ENCODE peak calls at places on chromosomes 5 and 9, in ten cellular contexts. K is GM23248, A is OCI-LY7, G is HCT116, D is Karpas-422, Z is MM.1S, F is PC-3, S is PC-9, P is SK-N-SH, V is GM23338. L is an unnamed sample. For H3K9me2, the result is how much of the 10 kb centered on the place peaks cover.

GRCh38 chr5:172846249-172846648 is 12.2 kb downstream of the ERGIC1 start:
- DNase-seq in V (no peak), S (no peak), F (no peak), P (no peak), G (no peak), Z (no peak), D (no peak), K (no peak), A (no peak), L (no peak)

GRCh38 chr5:139655727-139656271 is 7.7 kb downstream of the CXXC5 start:
- DNase-seq in D (no peak), S (peak), V (peak), G (no peak), K (peak), Z (no peak), F (no peak), P (peak), A (no peak), L (peak)

GRCh38 chr9:78214492-78214891 is 21.4 kb upstream of the CEP78 start:
- DNase-seq in Z (no peak), P (no peak), A (no peak), F (no peak), G (no peak), S (no peak), K (no peak), D (no peak), V (no peak), L (no peak)

GRCh38 chr5:60333103-60333502 is 366.9 kb downstream of the DEPDC1B start:
- DNase-seq in D (no peak), G (no peak), S (no peak), P (no peak), Z (no peak), F (peak), A (no peak), K (peak), V (no peak), L (no peak)

GRCh38 chr9:35832814-35833213 is 3.8 kb downstream of the TMEM8B start:
- DNase-seq in S (no peak), G (no peak), A (no peak), Z (no peak), K (no peak), F (peak), D (no peak), V (no peak), P (no peak), L (no peak)

GRCh38 chr9:93291536-93292287 is 107.8 kb downstream of the WNK2 start:
- DNase-seq in V (no peak), S (no peak), A (no peak), K (no peak), F (no peak), P (no peak), D (no peak), G (no peak), Z (no peak), L (no peak)

GRCh38 chr5:126100767-126101166 is 322.4 kb upstream of the GRAMD2B start:
- DNase-seq in Z (no peak), V (peak), S (no peak), A (no peak), P (no peak), G (peak), F (no peak), D (no peak), K (peak), L (no peak)

GRCh38 chr5:28779161-28779754 is 1740.9 kb upstream of the CDH9 start:
- DNase-seq in D (peak), Z (no peak), K (no peak), G (no peak), A (no peak), V (peak), P (no peak), S (no peak), F (peak), L (peak)

GRCh38 chr9:130631331-130632080 is 32.9 kb upstream of the PRDM12 start:
- DNase-seq in A (no peak), P (no peak), D (no peak), S (no peak), Z (no peak), K (no peak), V (no peak), F (no peak), G (no peak), L (no peak)

GRCh38 chr5:159290741-159291140 is 27.7 kb downstream of the UBLCP1 start:
- DNase-seq in D (no peak), V (no peak), S (peak), K (no peak), A (no peak), P (no peak), G (no peak), F (peak), Z (no peak), L (no peak)

GRCh38 chr5:167245871-167246270 is 1045.6 kb upstream of the WWC1 start:
- DNase-seq in D (no peak), S (no peak), Z (no peak), K (peak), P (no peak), G (no peak), F (no peak), V (peak), A (no peak), L (no peak)

GRCh38 chr5:83474170-83474796 is 2.7 kb downstream of the VCAN start:
- DNase-seq in A (no peak), D (peak), Z (peak), V (peak), K (peak), P (peak), S (peak), F (peak), G (peak), L (peak)

GRCh38 chr5:138352722-138353549 is 451 bp downstream of the KDM3B start:
- DNase-seq in G (no peak), Z (peak), S (peak), P (peak), K (peak), F (peak), A (peak), D (peak), V (peak), L (peak)

GRCh38 chr5:79256563-79256962 is 20.6 kb downstream of the JMY start:
- DNase-seq in P (no peak), Z (no peak), D (no peak), S (no peak), V (peak), A (peak), G (no peak), F (peak), K (no peak), L (no peak)

GRCh38 chr5:163094492-163095180 is 342.8 kb upstream of the CCNG1 start:
- DNase-seq in V (no peak), K (no peak), F (no peak), P (no peak), S (no peak), D (no peak), Z (peak), G (no peak), A (peak), L (no peak)

GRCh38 chr9:136693490-136694162 is 6.4 kb upstream of the AGPAT2 start:
- DNase-seq in D (no peak), K (peak), Z (no peak), F (peak), P (no peak), V (no peak), G (peak), S (peak), A (no peak), L (peak)

GRCh38 chr9:29285818-29286217 is 1712.5 kb upstream of the C9orf72 start:
- DNase-seq in Z (no peak), K (no peak), P (no peak), G (no peak), A (no peak), D (no peak), F (peak), V (peak), S (no peak), L (no peak)

GRCh38 chr5:176894298-176894697 is 4.8 kb downstream of the HK3 start:
- DNase-seq in S (no peak), K (no peak), G (no peak), P (no peak), V (no peak), A (no peak), F (no peak), D (no peak), Z (no peak), L (no peak)

GRCh38 chr5:21823076-21823574 is 1030.0 kb downstream of the CDH12 start:
- DNase-seq in F (peak), G (no peak), V (no peak), D (no peak), A (no peak), P (no peak), S (no peak), K (no peak), Z (no peak), L (no peak)

DNA sequence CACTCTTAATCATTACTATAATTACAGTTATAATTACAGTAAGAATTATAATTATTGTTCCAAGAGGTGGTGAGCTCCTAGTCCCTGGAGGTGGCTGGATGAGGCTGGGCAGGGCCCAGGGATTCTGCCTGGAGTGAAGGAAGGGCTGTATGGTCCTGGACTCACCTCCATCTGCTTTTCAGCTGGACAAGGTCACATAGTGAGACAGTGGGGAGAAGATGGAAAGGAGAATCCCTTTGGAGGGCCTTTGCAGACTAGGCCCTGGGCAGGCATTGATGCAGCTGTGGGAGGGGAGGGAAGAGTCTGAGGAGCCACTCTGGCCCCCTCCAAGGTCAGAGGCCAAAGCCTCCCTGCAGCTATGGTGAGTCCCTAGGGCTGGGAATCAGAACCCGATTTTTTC is 125.4 kb downstream of the RGS3 start:
- DNase-seq in S (no peak), F (no peak), V (no peak), P (no peak), Z (no peak), K (no peak), D (no peak), G (no peak), A (no peak), L (no peak)
- H3K4me3 ChIP-seq in S (no peak), F (no peak), V (no peak), P (no peak), Z (no peak), K (no peak), D (no peak), G (no peak), A (no peak), L (no peak)

DNA sequence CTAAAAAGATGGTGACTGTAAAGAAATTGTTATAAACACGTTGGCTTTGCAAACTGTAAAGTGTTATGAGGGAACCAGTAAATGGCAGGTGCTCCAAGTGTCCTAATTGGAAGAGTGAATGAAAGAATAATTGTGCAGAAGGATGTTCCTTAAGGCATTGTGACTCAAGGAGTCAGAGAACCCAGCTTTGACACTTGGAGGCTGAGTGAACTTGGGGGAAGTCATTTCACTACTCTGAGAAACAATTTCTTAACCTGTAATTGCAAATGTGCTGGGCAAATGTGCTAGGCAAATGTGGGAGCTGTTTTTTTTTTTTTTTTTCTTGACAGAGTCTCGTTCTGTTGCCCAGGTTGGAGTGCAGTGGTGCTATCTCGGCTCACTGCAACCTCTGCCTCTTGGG is 84.0 kb upstream of the TNFSF8 start:
- DNase-seq in G (no peak), K (no peak), P (no peak), V (no peak), A (no peak), D (no peak), Z (no peak), F (no peak), S (no peak), L (no peak)
- H3K9me2 ChIP-seq in G (under half), K (under half), P (under half), V (under half), A (under half), D (under half), Z (under half), F (under half), S (under half), L (under half)

DNA sequence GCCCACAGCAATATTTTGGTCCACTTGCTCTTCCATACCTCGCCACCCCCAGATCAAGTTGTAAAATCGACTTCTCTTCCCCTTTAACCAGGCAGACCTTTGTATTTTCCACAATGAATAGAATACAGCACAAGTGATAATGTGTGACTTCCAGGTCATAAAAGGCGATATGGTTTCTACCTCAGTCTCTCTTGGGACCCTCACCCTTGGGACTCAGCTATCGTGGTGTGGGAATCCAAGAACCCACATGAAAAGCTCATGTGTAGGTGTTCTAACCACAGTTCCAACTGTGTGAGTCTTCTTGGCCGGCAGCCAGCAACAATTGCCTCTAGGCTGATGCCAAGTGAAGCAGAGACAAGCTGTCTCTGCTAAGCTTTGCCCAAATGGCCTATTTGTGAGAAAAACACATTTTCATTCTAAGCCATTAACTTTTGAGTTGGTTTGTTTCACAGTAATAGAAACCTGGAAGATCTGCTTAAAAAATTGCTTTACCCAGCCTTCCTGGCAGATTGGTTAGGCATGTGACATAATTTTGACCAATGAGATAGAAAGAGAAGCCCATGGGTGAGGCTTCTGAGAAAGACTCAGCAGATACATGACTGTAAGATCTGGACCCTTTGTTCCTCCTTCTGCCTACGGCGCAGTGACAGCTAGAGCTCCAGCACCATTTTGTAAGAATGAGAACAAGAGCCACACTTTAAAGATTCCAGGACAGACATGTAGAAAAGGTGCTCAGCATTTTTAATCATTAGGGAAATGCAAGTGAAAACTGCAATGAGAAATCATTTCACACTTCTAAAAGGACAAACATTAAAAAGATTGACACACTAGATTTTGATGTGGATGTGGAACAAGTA is 18.3 kb upstream of the MLLT3 start:
- DNase-seq in P (peak), S (peak), D (peak), Z (peak), A (peak), F (peak), G (no peak), V (no peak), K (peak), L (peak)
- H3K4me3 ChIP-seq in P (no peak), S (no peak), D (no peak), Z (no peak), A (no peak), F (no peak), G (no peak), V (no peak), K (no peak), L (no peak)

GRCh38 chr9:82052081-82052480 is 63.5 kb downstream of the SPATA31D1 start:
- DNase-seq in F (no peak), G (no peak), V (no peak), K (no peak), S (no peak), D (no peak), A (no peak), P (no peak), Z (no peak), L (no peak)
- H3K9me2 ChIP-seq in F (under half), G (under half), V (under half), K (under half), S (under half), D (under half), A (under half), P (under half), Z (under half), L (under half)

GRCh38 chr5:71588533-71588885 is 1.4 kb downstream of the MCCC2 start:
- DNase-seq in P (no peak), A (no peak), F (no peak), Z (no peak), V (no peak), D (no peak), G (no peak), S (no peak), K (no peak), L (no peak)

GRCh38 chr5:71586941-71587708 is at the start of gene MCCC2:
- DNase-seq in V (peak), Z (peak), S (peak), P (peak), K (peak), A (peak), D (peak), G (peak), F (peak), L (peak)

GRCh38 chr5:71587709-71588532 is 781 bp downstream of the MCCC2 start:
- DNase-seq in V (peak), F (peak), D (no peak), S (no peak), Z (peak), K (no peak), G (no peak), A (no peak), P (peak), L (no peak)

GRCh38 chr5:71591100-71591499 is 4.0 kb downstream of the MCCC2 start:
- DNase-seq in S (no peak), P (no peak), D (no peak), K (no peak), V (no peak), A (no peak), G (no peak), Z (no peak), F (no peak), L (no peak)

GRCh38 chr5:71589903-71590302 is 2.8 kb downstream of the MCCC2 start:
- DNase-seq in D (no peak), A (no peak), Z (peak), K (no peak), P (no peak), S (no peak), F (no peak), V (no peak), G (no peak), L (no peak)
- H3K4me3 ChIP-seq in D (no peak), A (no peak), Z (no peak), K (no peak), P (no peak), S (no peak), F (no peak), V (no peak), G (no peak), L (no peak)

GRCh38 chr5:30574761-30575160 is 618.7 kb upstream of the CDH6 start:
- DNase-seq in P (no peak), D (no peak), G (no peak), K (no peak), S (no peak), V (no peak), F (no peak), Z (no peak), A (no peak), L (no peak)

GRCh38 chr5:30572279-30572678 is 621.2 kb upstream of the CDH6 start:
- DNase-seq in G (no peak), A (no peak), F (no peak), K (no peak), S (no peak), P (no peak), V (peak), Z (no peak), D (no peak), L (peak)
- H3K9me2 ChIP-seq in G (under half), A (under half), F (under half), K (under half), S (under half), P (under half), V (under half), Z (under half), D (under half), L (under half)

GRCh38 chr9:4638968-4639367 is 23.1 kb upstream of the PLPP6 start:
- DNase-seq in S (no peak), G (no peak), V (peak), P (no peak), F (no peak), D (no peak), K (no peak), Z (no peak), A (no peak), L (no peak)

GRCh38 chr9:4642351-4642750 is 19.7 kb upstream of the PLPP6 start:
- DNase-seq in G (no peak), K (no peak), P (no peak), F (no peak), Z (no peak), S (no peak), A (no peak), V (no peak), D (no peak), L (no peak)

GRCh38 chr9:4639420-4639819 is 22.7 kb upstream of the PLPP6 start:
- DNase-seq in K (no peak), V (no peak), Z (no peak), D (no peak), G (no peak), P (no peak), F (no peak), S (no peak), A (no peak), L (no peak)

DNA sequence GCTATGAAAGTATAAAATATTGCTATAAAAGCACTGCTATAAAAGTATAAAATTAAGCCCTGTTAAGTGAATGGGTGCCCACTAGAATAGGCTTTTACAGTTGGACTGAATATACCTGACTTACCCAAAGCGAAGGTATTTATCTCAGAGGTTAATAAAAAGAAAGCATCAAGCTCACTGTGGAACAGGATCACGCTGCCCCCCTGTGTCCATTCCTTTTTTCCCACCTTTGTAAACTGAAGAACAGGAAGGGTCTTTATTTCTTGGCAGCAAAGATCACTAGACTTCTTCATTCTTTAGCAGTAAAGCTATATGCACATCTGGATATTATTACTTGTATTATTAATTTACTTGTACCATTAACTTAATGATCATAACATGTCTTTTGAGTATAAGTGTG is 22.1 kb upstream of the PLPP6 start:
- DNase-seq in V (peak), K (peak), Z (peak), F (peak), A (no peak), D (no peak), S (peak), G (peak), P (peak), L (peak)
- H3K4me3 ChIP-seq in V (no peak), K (no peak), Z (no peak), F (no peak), A (no peak), D (no peak), S (no peak), G (no peak), P (no peak), L (no peak)

DNA sequence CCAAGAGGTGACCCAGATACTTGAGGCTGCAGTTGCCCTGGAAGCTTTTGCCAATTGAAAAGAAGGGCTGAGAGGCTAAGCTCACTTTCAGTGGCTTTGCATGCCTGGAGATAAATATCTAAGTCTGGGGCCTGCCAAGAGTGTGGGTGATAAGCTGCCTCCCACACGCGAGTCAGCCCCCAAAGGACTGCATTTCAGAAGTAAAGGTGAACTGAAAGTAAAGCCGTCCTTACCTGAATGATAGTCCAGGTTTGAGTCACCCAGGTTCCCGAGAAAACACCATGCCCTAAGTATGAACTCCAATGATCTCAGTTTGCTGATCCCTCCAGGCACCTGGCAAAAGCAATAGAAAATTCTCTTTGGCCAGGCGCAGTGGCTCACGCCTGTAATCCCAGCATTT is 22.5 kb upstream of the N4BP3 start:
- DNase-seq in D (no peak), Z (no peak), G (no peak), P (no peak), K (no peak), F (peak), A (no peak), S (no peak), V (no peak), L (no peak)
- H3K9me2 ChIP-seq in D (under half), Z (under half), G (under half), P (under half), K (under half), F (under half), A (under half), S (under half), V (under half), L (under half)

L was measured in hepatocyte.